ENCODE peak calls at places on chromosomes 2 and 18, in six cellular contexts. H is GOT3; U is HFFc6; V is stimulated activated CD4-positive, alpha-beta T cell treated with anti-CD3 and anti-CD28 coated beads, Interleukin-4, amount 100 ng/mL, for 1 hour; J is GM04504; N is posterior cingulate gyrus. X is an unnamed sample.

GRCh38 chr2:105781274-105781673 is 36.6 kb downstream of the NCK2 start:
- DNase-seq in U (no peak), H (no peak), V (no peak), N (no peak), J (no peak), X (peak; percentile 30)

GRCh38 chr2:121055088-121055487 is 229.9 kb downstream of the TFCP2L1 start:
- DNase-seq in H (no peak), V (no peak), J (no peak), N (no peak), U (no peak), X (no peak)

GRCh38 chr2:225889452-225889851 is 489.9 kb downstream of the NYAP2 start:
- DNase-seq in H (no peak), J (peak; percentile 88), V (no peak), N (no peak), U (peak; percentile 88), X (peak; percentile 93)

GRCh38 chr18:71239111-71239624 is 950.3 kb downstream of the SOCS6 start:
- DNase-seq in V (no peak), U (no peak), J (no peak), N (no peak), H (no peak), X (no peak)

GRCh38 chr2:167293172-167293781 is 405.0 kb downstream of the XIRP2 start:
- DNase-seq in J (no peak), N (peak; percentile 53), H (no peak), U (no peak), V (no peak), X (peak; percentile 12)

GRCh38 chr2:85750509-85751299 is 3.1 kb upstream of the ATOH8 start:
- DNase-seq in H (no peak), V (peak; percentile 55), U (peak; percentile 49), N (peak; percentile 83), J (no peak), X (peak; percentile 63)

GRCh38 chr2:31764169-31764568 is 183.4 kb upstream of the SRD5A2 start:
- DNase-seq in V (no peak), H (no peak), J (peak; percentile 22), N (no peak), U (peak; percentile 43), X (no peak)

GRCh38 chr2:17962874-17963273 is 84.4 kb downstream of the KCNS3 start:
- DNase-seq in J (no peak), N (no peak), V (no peak), H (no peak), U (no peak), X (no peak)

GRCh38 chr2:182615036-182615435 is 101.0 kb upstream of the DNAJC10 start:
- DNase-seq in V (no peak), J (no peak), N (no peak), H (no peak), U (no peak), X (no peak)

GRCh38 chr18:63149200-63149587 is 170.4 kb downstream of the BCL2 start:
- DNase-seq in U (no peak), N (no peak), H (no peak), V (no peak), J (no peak), X (no peak)

GRCh38 chr18:12333650-12334279 is 25.7 kb downstream of the TUBB6 start:
- DNase-seq in V (no peak), H (no peak), J (no peak), N (no peak), U (no peak), X (no peak)

GRCh38 chr2:109299466-109299865 is 170.5 kb downstream of the SH3RF3 start:
- DNase-seq in J (no peak), V (no peak), U (no peak), N (no peak), H (no peak), X (no peak)

GRCh38 chr2:70103531-70104061 is 16.3 kb downstream of the PCBP1 start:
- DNase-seq in U (no peak), J (no peak), N (no peak), V (no peak), H (no peak), X (no peak)

GRCh38 chr2:188810591-188810990 is 163.6 kb upstream of the COL3A1 start:
- DNase-seq in J (peak; percentile 39), V (no peak), H (no peak), N (no peak), U (no peak), X (peak; percentile 96)

GRCh38 chr18:50632895-50633515 is 73.1 kb downstream of the MAPK4 start:
- DNase-seq in U (no peak), J (no peak), V (no peak), H (no peak), N (no peak), X (no peak)

GRCh38 chr2:20803287-20803686 is 19.6 kb downstream of the LDAH start:
- DNase-seq in U (no peak), J (no peak), H (no peak), N (no peak), V (no peak), X (no peak)